ENCODE peak calls at places on chromosomes 7 and 10, in five cellular contexts. N is HEK293T, T is NCI-H69, U is GM23248, C is choroid plexus epithelial cell. R is an unnamed sample.

GRCh38 chr7:14305233-14305866 is 315.9 kb upstream of the ETV1 start:
- DNase-seq in N (no peak), T (peak; percentile 18), U (no peak), C (peak; percentile 5), R (no peak)

GRCh38 chr10:60008816-60009215 is 102.5 kb upstream of the CCDC6 start:
- DNase-seq in N (no peak), T (no peak), U (no peak), C (no peak), R (no peak)

GRCh38 chr7:82234457-82235049 is 209.0 kb downstream of the CACNA2D1 start:
- DNase-seq in N (no peak), T (peak; percentile 84), U (peak; percentile 72), C (peak; percentile 69), R (no peak)

GRCh38 chr7:113370910-113371309 is 252.6 kb upstream of the SMIM30 start:
- DNase-seq in N (no peak), T (no peak), U (no peak), C (no peak), R (no peak)

GRCh38 chr7:91798425-91798824 is 82.1 kb downstream of the MTERF1 start:
- DNase-seq in N (no peak), T (no peak), U (no peak), C (no peak), R (no peak)

GRCh38 chr7:82443044-82443800 is at the start of gene CACNA2D1:
- DNase-seq in N (peak; percentile 57), T (no peak), U (peak; percentile 72), C (no peak), R (no peak)

GRCh38 chr7:121286742-121287699 is 41.8 kb upstream of the WNT16 start:
- DNase-seq in N (no peak), T (no peak), U (peak; percentile 50), C (peak; percentile 37), R (peak; percentile 36)

GRCh38 chr10:71137701-71138100 is 74.7 kb upstream of the UNC5B start:
- DNase-seq in N (no peak), T (no peak), U (no peak), C (no peak), R (no peak)

GRCh38 chr7:98867271-98867701 is 2.5 kb downstream of the TMEM130 start:
- DNase-seq in N (no peak), T (peak; percentile 65), U (no peak), C (peak; percentile 20), R (no peak)

GRCh38 chr10:98463022-98463421 is 16.3 kb upstream of the HPS1 start:
- DNase-seq in N (no peak), T (no peak), U (no peak), C (no peak), R (no peak)

GRCh38 chr10:110993024-110993693 is 73.8 kb downstream of the SHOC2 start:
- DNase-seq in N (no peak), T (no peak), U (peak; percentile 91), C (peak; percentile 90), R (peak; percentile 59)

GRCh38 chr10:317219-317868 is 182.1 kb downstream of the ZMYND11 start:
- DNase-seq in N (no peak), T (no peak), U (peak; percentile 78), C (peak; percentile 10), R (no peak)

GRCh38 chr7:158373761-158374545 is 213.7 kb downstream of the PTPRN2 start:
- DNase-seq in N (no peak), T (no peak), U (peak; percentile 3), C (no peak), R (no peak)

R was measured in epithelial cell of prostate.